ENCODE peak calls at places on chromosomes 2 and 18, in seven cellular contexts. P is GM13976; Q is CD8-positive, alpha-beta T cell; D is SK-N-SH; R is A549; U is fibroblast of mammary gland; T is astrocyte of the spinal cord. H is an unnamed sample.
A peak's percentile ranks its signal among the peaks of the same experiment; 100 is the strongest.

GRCh38 chr2:160324161-160324768 is 124.2 kb upstream of the ITGB6 start:
- DNase-seq in P (peak; percentile 17), Q (peak; percentile 57), D (peak; percentile 39), R (peak; percentile 64), U (peak; percentile 74), T (peak; percentile 74), H (no peak)

GRCh38 chr2:147327636-147328035 is 517.2 kb upstream of the ACVR2A start:
- DNase-seq in P (peak; percentile 5), Q (no peak), D (no peak), R (no peak), U (peak; percentile 23), T (no peak), H (no peak)

GRCh38 chr2:203804070-203804469 is 63.5 kb upstream of the CTLA4 start:
- DNase-seq in P (no peak), Q (peak; percentile 53), D (no peak), R (no peak), U (peak; percentile 98), T (peak; percentile 99), H (no peak)

GRCh38 chr18:42675810-42676209 is 439.7 kb downstream of the RIT2 start:
- DNase-seq in P (no peak), Q (no peak), D (no peak), R (no peak), U (no peak), T (no peak), H (no peak)

GRCh38 chr18:48547456-48548403 is 8.9 kb downstream of the CTIF start:
- DNase-seq in P (no peak), Q (peak; percentile 1), D (no peak), R (peak; percentile 38), U (peak; percentile 74), T (peak; percentile 77), H (no peak)

GRCh38 chr2:222423632-222424280 is 587 bp upstream of the SGPP2 start:
- DNase-seq in P (peak; percentile 69), Q (no peak), D (no peak), R (no peak), U (no peak), T (no peak), H (no peak)

GRCh38 chr2:206160124-206160806 is 570 bp downstream of the EEF1B2 start:
- DNase-seq in P (peak; percentile 72), Q (no peak), D (peak; percentile 79), R (no peak), U (no peak), T (no peak), H (peak; percentile 20)

GRCh38 chr2:112583497-112584133 is 794 bp upstream of the CHCHD5 start:
- DNase-seq in P (no peak), Q (no peak), D (peak; percentile 22), R (peak; percentile 65), U (peak; percentile 44), T (peak; percentile 10), H (no peak)

GRCh38 chr2:173205375-173205774 is 129.7 kb downstream of the MAP3K20 start:
- DNase-seq in P (no peak), Q (no peak), D (no peak), R (no peak), U (peak; percentile 96), T (peak; percentile 52), H (no peak)

GRCh38 chr2:45685299-45685698 is 33.8 kb downstream of the PRKCE start:
- DNase-seq in P (no peak), Q (no peak), D (no peak), R (no peak), U (no peak), T (no peak), H (no peak)

GRCh38 chr2:5609191-5609590 is 83.0 kb upstream of the SOX11 start:
- DNase-seq in P (no peak), Q (no peak), D (peak; percentile 44), R (no peak), U (no peak), T (no peak), H (no peak)

GRCh38 chr2:52269696-52270485 is 1238.0 kb upstream of the NRXN1 start:
- DNase-seq in P (no peak), Q (no peak), D (no peak), R (no peak), U (peak; percentile 84), T (peak; percentile 80), H (no peak)

GRCh38 chr2:133489146-133489545 is 79.1 kb downstream of the NCKAP5 start:
- DNase-seq in P (no peak), Q (no peak), D (no peak), R (no peak), U (no peak), T (no peak), H (no peak)

GRCh38 chr2:43341959-43342757 is 115.8 kb upstream of the ZFP36L2 start:
- DNase-seq in P (no peak), Q (no peak), D (no peak), R (no peak), U (no peak), T (no peak), H (no peak)

GRCh38 chr2:186595219-186595618 is 5.4 kb downstream of the ITGAV start:
- DNase-seq in P (no peak), Q (no peak), D (no peak), R (peak; percentile 65), U (peak; percentile 52), T (no peak), H (no peak)

GRCh38 chr18:47080872-47081271 is 45.5 kb upstream of the ELOA2 start:
- DNase-seq in P (no peak), Q (no peak), D (no peak), R (no peak), U (no peak), T (no peak), H (no peak)

GRCh38 chr18:35039633-35040032 is 1.6 kb upstream of the MAPRE2 start:
- DNase-seq in P (no peak), Q (no peak), D (no peak), R (no peak), U (no peak), T (no peak), H (no peak)

GRCh38 chr2:112754562-112754961 is 9.8 kb downstream of the CKAP2L start:
- DNase-seq in P (no peak), Q (no peak), D (no peak), R (no peak), U (no peak), T (no peak), H (no peak)

GRCh38 chr2:141041281-141041680 is 1089.5 kb downstream of the LRP1B start:
- DNase-seq in P (no peak), Q (no peak), D (no peak), R (no peak), U (no peak), T (no peak), H (no peak)

GRCh38 chr2:164061129-164061746 is 325.4 kb upstream of the FIGN start:
- DNase-seq in P (peak; percentile 17), Q (no peak), D (peak; percentile 14), R (peak; percentile 29), U (peak; percentile 43), T (peak; percentile 34), H (no peak)

DNA sequence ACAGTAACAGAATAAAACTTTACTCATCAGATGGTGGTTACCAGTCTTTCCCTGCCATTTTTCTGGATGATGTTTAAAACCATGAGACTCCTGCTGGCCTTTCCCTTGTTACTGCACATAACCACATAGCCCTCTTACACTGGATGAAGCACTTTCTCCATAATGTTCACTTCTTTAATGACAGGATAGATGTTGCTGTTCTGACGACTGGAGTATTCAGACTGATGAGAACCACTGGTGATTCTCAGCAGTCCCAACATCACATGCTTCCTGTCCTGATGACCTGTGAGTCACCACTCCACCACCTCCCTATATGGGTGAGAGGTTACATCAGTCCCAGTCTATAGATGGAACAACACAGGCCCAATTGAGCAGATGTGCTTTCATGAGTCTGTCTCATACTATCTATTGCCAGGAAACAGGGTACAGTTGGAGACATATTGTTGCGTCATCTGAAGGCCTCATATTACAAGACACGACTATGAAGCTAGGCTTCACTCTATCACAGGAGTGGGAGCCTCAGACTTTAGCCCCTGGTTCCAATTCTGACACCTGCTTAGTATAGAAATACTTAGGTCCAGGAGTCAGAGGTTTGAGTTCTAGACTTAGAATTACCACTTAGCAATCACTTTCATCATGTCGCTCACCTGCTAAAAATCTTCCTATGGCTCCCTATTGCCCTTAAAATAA is 145.7 kb upstream of the KLF7 start:
- DNase-seq in P (peak; percentile 80), Q (no peak), D (peak; percentile 37), R (peak; percentile 65), U (peak; percentile 100), T (peak; percentile 95), H (no peak)
- TF ChIP-seq CTCF in P (no peak), Q (no peak), D (peak; percentile 57), R (no peak), U (peak; percentile 62), T (peak; percentile 52), H (no peak)

DNA sequence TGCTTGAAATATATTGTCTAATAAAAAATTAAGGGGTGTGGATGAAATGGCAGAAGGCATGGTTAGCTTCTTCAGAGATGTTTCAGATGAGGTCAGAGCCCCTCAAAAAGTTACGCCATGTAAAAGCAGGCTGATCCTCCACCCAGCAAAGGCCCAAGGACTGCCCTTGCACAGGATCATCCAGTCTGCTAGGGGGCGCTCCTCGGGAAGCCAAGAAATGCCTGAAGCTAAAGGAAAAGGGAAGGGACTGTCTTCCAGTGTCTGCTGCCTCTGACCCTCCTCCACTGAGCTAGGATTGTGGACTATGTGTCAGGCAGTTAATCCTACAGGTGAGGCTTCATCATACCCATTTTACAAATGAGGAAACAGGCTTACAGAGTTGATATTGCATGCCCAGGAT is 33.8 kb upstream of the TEX51 start:
- DNase-seq in P (no peak), Q (peak; percentile 11), D (no peak), R (peak; percentile 20), U (no peak), T (no peak), H (no peak)
- TF ChIP-seq CTCF in P (no peak), Q (no peak), D (no peak), R (no peak), U (peak; percentile 23), T (no peak), H (peak; percentile 24)

DNA sequence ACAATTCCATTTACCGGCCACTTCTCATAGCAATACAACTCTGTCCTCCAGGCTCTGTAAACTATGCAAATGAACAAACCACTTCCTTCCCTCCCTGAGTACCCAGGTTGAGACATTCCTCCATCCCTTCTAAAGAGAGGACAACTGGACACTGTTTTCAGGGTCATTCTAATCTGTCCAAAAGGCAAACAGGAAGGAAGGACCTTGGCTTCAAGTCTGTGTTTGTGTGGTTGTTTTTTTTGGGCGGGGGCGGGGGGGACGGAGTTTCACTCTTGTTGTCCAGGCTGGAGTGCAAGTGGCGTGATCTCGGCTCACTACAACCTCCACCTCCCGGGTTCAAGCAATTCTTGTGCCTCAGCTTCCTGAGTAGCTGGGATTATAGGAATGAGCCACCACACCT is 3.3 kb downstream of the TFCP2L1 start:
- DNase-seq in P (no peak), Q (no peak), D (no peak), R (no peak), U (no peak), T (no peak), H (no peak)
- TF ChIP-seq CTCF in P (no peak), Q (no peak), D (no peak), R (no peak), U (no peak), T (no peak), H (no peak)

DNA sequence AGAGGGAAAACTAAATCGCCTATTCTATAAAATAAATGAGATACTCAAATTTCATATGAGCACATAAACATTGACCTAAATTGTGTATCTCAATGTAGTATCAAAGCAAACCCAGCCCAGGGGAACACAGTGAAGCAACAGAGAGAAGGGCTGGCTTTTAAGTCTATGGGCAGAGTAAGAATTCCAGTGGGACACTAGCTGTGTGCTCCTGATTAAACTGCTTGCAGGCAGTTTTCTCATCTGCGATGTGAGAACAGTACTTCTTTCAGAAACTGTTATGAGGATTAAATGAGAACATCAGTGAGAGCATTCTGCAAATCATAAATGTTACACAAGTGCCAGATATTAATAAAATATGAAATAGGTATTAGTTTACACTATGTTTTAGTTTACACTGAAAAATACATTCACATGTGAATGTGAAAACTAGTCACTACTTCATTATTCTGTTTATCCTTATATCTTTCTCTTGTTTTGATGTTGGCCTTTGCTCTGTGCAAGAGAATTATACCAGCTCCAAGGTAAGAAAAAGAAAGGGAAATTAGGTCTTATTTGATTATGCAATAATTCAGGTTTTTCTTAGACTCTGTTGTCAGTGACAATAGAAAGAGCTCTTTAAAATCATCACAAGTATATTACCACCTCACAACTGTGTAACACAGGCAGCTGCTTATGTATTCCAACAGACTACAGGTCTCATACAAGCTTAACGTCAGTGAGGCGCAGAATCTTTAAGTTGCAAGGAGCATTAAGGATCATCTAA is 47.5 kb downstream of the GAREM1 start:
- DNase-seq in P (no peak), Q (no peak), D (no peak), R (no peak), U (no peak), T (no peak), H (no peak)
- TF ChIP-seq CTCF in P (no peak), Q (no peak), D (no peak), R (no peak), U (no peak), T (no peak), H (no peak)